ENCODE peak calls at places on chromosomes 6 and 20, in four cellular contexts. O, L, A and V are unnamed samples.
A peak's percentile ranks its signal among the peaks of the same experiment; 100 is the strongest.

GRCh38 chr20:31910071-31910803 is 39.8 kb downstream of the TTLL9 start:
- DNase-seq in O (no peak), L (no peak), A (no peak), V (no peak)

GRCh38 chr6:38387994-38388393 is 251.7 kb downstream of the BTBD9 start:
- DNase-seq in O (no peak), L (no peak), A (no peak), V (no peak)

GRCh38 chr6:166596741-166597507 is 10.4 kb upstream of the RAMACL start:
- DNase-seq in O (no peak), L (no peak), A (no peak), V (no peak)

GRCh38 chr6:16274519-16275229 is 36.3 kb downstream of the GMPR start:
- DNase-seq in O (no peak), L (no peak), A (no peak), V (no peak)

GRCh38 chr6:151514000-151514730 is 20.3 kb downstream of the CCDC170 start:
- DNase-seq in O (no peak), L (no peak), A (no peak), V (no peak)

GRCh38 chr20:51604851-51605250 is 62.3 kb upstream of the NFATC2 start:
- DNase-seq in O (no peak), L (no peak), A (no peak), V (no peak)

GRCh38 chr20:49747707-49748524 is 34.2 kb upstream of the B4GALT5 start:
- DNase-seq in O (no peak), L (no peak), A (no peak), V (peak; percentile 44)

GRCh38 chr20:64119681-64120341 is 12.4 kb upstream of the NPBWR2 start:
- DNase-seq in O (no peak), L (no peak), A (no peak), V (peak; percentile 34)

GRCh38 chr20:3927486-3928291 is 38.5 kb downstream of the PANK2 start:
- DNase-seq in O (no peak), L (peak; percentile 20), A (no peak), V (no peak)

GRCh38 chr6:32945106-32945761 is 4.4 kb upstream of the HLA-DMB start:
- DNase-seq in O (no peak), L (no peak), A (no peak), V (no peak)

GRCh38 chr6:144334150-144334708 is 49.1 kb downstream of the UTRN start:
- DNase-seq in O (no peak), L (no peak), A (no peak), V (no peak)

GRCh38 chr20:37656945-37657344 is 36.9 kb upstream of the CTNNBL1 start:
- DNase-seq in O (no peak), L (no peak), A (no peak), V (no peak)

GRCh38 chr6:40672118-40672517 is 85.0 kb upstream of the LRFN2 start:
- DNase-seq in O (no peak), L (peak; percentile 57), A (no peak), V (no peak)

GRCh38 chr6:75906871-75907270 is 157.8 kb downstream of the MYO6 start:
- DNase-seq in O (no peak), L (no peak), A (no peak), V (no peak)

GRCh38 chr6:125480571-125480970 is 178.8 kb upstream of the HDDC2 start:
- DNase-seq in O (no peak), L (no peak), A (no peak), V (no peak)

GRCh38 chr20:10644458-10645204 is 29.2 kb downstream of the JAG1 start:
- DNase-seq in O (no peak), L (no peak), A (no peak), V (no peak)

GRCh38 chr6:67875877-67876383 is 759.2 kb upstream of the ADGRB3 start:
- DNase-seq in O (no peak), L (no peak), A (no peak), V (no peak)

GRCh38 chr20:35145141-35145564 is 2.0 kb downstream of the EDEM2 start:
- DNase-seq in O (no peak), L (peak; percentile 56), A (no peak), V (no peak)

GRCh38 chr6:125358898-125359297 is 57.1 kb upstream of the HDDC2 start:
- DNase-seq in O (no peak), L (no peak), A (no peak), V (no peak)

GRCh38 chr6:113591896-113592827 is 265.0 kb upstream of the MARCKS start:
- DNase-seq in O (no peak), L (peak; percentile 22), A (no peak), V (no peak)